ENCODE peak calls at places on chromosomes 5 and 9, in seven cellular contexts. One of them, this sample, is unnamed.

GRCh38 chr5:6430418-6431028 is 18.1 kb upstream of the UBE2QL1 start:
- DNase-seq in mesendoderm: no peak
- DNase-seq in trophoblast cell: no peak
- DNase-seq in H9: no peak
- DNase-seq in H1: no peak
- DNase-seq in IMR-90: no peak
- DNase-seq in neuronal stem cell: no peak
- DNase-seq in this sample: no peak

GRCh38 chr9:135608294-135608998 is 30.9 kb downstream of the GLT6D1 start:
- DNase-seq in IMR-90: no peak
- DNase-seq in H1: no peak
- DNase-seq in H9: no peak
- DNase-seq in neuronal stem cell: no peak
- DNase-seq in mesendoderm: no peak
- DNase-seq in trophoblast cell: no peak
- DNase-seq in this sample: no peak

GRCh38 chr9:5326893-5327548 is 12.7 kb downstream of the RLN1 start:
- DNase-seq in neuronal stem cell: peak
- DNase-seq in mesendoderm: peak
- DNase-seq in trophoblast cell: no peak
- DNase-seq in H1: peak
- DNase-seq in H9: peak
- DNase-seq in IMR-90: peak
- DNase-seq in this sample: peak

GRCh38 chr5:38814879-38815278 is 30.9 kb upstream of the OSMR start:
- DNase-seq in trophoblast cell: no peak
- DNase-seq in H9: no peak
- DNase-seq in IMR-90: no peak
- DNase-seq in neuronal stem cell: no peak
- DNase-seq in mesendoderm: no peak
- DNase-seq in H1: no peak
- DNase-seq in this sample: no peak

GRCh38 chr9:13674926-13675637 is 395.6 kb upstream of the MPDZ start:
- DNase-seq in trophoblast cell: no peak
- DNase-seq in neuronal stem cell: no peak
- DNase-seq in IMR-90: no peak
- DNase-seq in H1: no peak
- DNase-seq in H9: no peak
- DNase-seq in mesendoderm: peak
- DNase-seq in this sample: no peak

GRCh38 chr9:108551030-108551964 is 304.5 kb downstream of the ACTL7B start:
- DNase-seq in neuronal stem cell: no peak
- DNase-seq in IMR-90: peak
- DNase-seq in trophoblast cell: peak
- DNase-seq in H1: no peak
- DNase-seq in H9: no peak
- DNase-seq in mesendoderm: no peak
- DNase-seq in this sample: peak

GRCh38 chr9:22354699-22355384 is 91.8 kb upstream of the DMRTA1 start:
- DNase-seq in neuronal stem cell: no peak
- DNase-seq in trophoblast cell: no peak
- DNase-seq in H1: no peak
- DNase-seq in H9: no peak
- DNase-seq in mesendoderm: no peak
- DNase-seq in IMR-90: no peak
- DNase-seq in this sample: no peak

GRCh38 chr5:167916706-167917105 is 374.7 kb upstream of the WWC1 start:
- DNase-seq in H1: no peak
- DNase-seq in H9: peak
- DNase-seq in neuronal stem cell: no peak
- DNase-seq in trophoblast cell: peak
- DNase-seq in IMR-90: peak
- DNase-seq in mesendoderm: peak
- DNase-seq in this sample: no peak

GRCh38 chr5:79986260-79986659 is 4.8 kb downstream of the MTX3 start:
- DNase-seq in neuronal stem cell: no peak
- DNase-seq in IMR-90: no peak
- DNase-seq in H9: no peak
- DNase-seq in mesendoderm: no peak
- DNase-seq in trophoblast cell: no peak
- DNase-seq in H1: no peak
- DNase-seq in this sample: no peak

GRCh38 chr5:79992891-79993290 is 1.8 kb upstream of the MTX3 start:
- DNase-seq in IMR-90: peak
- DNase-seq in trophoblast cell: no peak
- DNase-seq in H9: no peak
- DNase-seq in neuronal stem cell: no peak
- DNase-seq in H1: no peak
- DNase-seq in mesendoderm: no peak
- DNase-seq in this sample: no peak

GRCh38 chr5:79985288-79985687 is 5.8 kb downstream of the MTX3 start:
- DNase-seq in IMR-90: no peak
- DNase-seq in H1: no peak
- DNase-seq in trophoblast cell: no peak
- DNase-seq in mesendoderm: no peak
- DNase-seq in H9: no peak
- DNase-seq in neuronal stem cell: no peak
- DNase-seq in this sample: no peak

GRCh38 chr5:79990598-79991507 is at the start of gene MTX3:
- DNase-seq in IMR-90: peak
- DNase-seq in trophoblast cell: peak
- DNase-seq in mesendoderm: peak
- DNase-seq in neuronal stem cell: peak
- DNase-seq in H9: peak
- DNase-seq in H1: peak
- DNase-seq in this sample: peak

GRCh38 chr5:79990205-79990597 is 861 bp downstream of the MTX3 start:
- DNase-seq in trophoblast cell: no peak
- DNase-seq in IMR-90: peak
- DNase-seq in H9: no peak
- DNase-seq in H1: no peak
- DNase-seq in mesendoderm: peak
- DNase-seq in neuronal stem cell: no peak
- DNase-seq in this sample: peak
- H3K4me2 ChIP-seq in trophoblast cell: peak
- H3K4me2 ChIP-seq in IMR-90: peak
- H3K4me2 ChIP-seq in H9: peak
- H3K4me2 ChIP-seq in H1: peak
- H3K4me2 ChIP-seq in mesendoderm: peak
- H3K4me2 ChIP-seq in neuronal stem cell: peak
- H3K4me2 ChIP-seq in this sample: peak

GRCh38 chr9:129341197-129341990 is 163.3 kb upstream of the IER5L start:
- DNase-seq in H9: no peak
- DNase-seq in trophoblast cell: no peak
- DNase-seq in neuronal stem cell: no peak
- DNase-seq in IMR-90: no peak
- DNase-seq in mesendoderm: no peak
- DNase-seq in H1: no peak
- DNase-seq in this sample: no peak
- H3K23ac ChIP-seq in H9: no peak
- H3K23ac ChIP-seq in trophoblast cell: no peak
- H3K23ac ChIP-seq in neuronal stem cell: peak
- H3K23ac ChIP-seq in IMR-90: no peak
- H3K23ac ChIP-seq in mesendoderm: no peak
- H3K23ac ChIP-seq in H1: no peak
- H3K23ac ChIP-seq in this sample: no peak

GRCh38 chr9:83622814-83623633 is at the start of gene IDNK:
- DNase-seq in H9: peak
- DNase-seq in H1: peak
- DNase-seq in IMR-90: peak
- DNase-seq in neuronal stem cell: peak
- DNase-seq in trophoblast cell: peak
- DNase-seq in mesendoderm: peak
- DNase-seq in this sample: peak
- H3K4me2 ChIP-seq in H9: peak
- H3K4me2 ChIP-seq in H1: peak
- H3K4me2 ChIP-seq in IMR-90: peak
- H3K4me2 ChIP-seq in neuronal stem cell: peak
- H3K4me2 ChIP-seq in trophoblast cell: peak
- H3K4me2 ChIP-seq in mesendoderm: peak
- H3K4me2 ChIP-seq in this sample: peak

DNA sequence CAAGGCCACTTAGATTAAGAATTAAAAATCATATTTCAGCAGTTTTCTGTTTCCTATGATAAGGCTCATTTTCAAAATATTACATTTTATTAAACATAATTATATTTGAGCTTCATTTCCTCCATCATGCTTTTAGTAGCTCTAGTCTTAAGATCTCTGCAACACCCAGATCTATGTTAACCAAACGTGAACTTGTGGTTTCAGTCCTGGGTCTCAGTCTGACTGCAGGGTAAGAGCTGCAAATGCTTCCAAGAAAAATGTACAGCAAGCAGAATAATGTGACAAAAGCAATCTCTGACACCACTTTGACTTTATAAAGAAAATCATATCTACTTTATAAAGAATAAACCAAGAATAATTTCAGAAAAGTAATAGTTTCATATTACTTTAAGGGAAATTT is 512.4 kb downstream of the SEMA5A start:
- DNase-seq in neuronal stem cell: no peak
- DNase-seq in H1: no peak
- DNase-seq in mesendoderm: no peak
- DNase-seq in H9: no peak
- DNase-seq in trophoblast cell: no peak
- DNase-seq in IMR-90: no peak
- DNase-seq in this sample: no peak
- H3K23ac ChIP-seq in neuronal stem cell: no peak
- H3K23ac ChIP-seq in H1: no peak
- H3K23ac ChIP-seq in mesendoderm: no peak
- H3K23ac ChIP-seq in H9: no peak
- H3K23ac ChIP-seq in trophoblast cell: no peak
- H3K23ac ChIP-seq in IMR-90: no peak
- H3K23ac ChIP-seq in this sample: no peak

GRCh38 chr9:132185164-132186009 is 23.5 kb downstream of the NTNG2 start:
- DNase-seq in neuronal stem cell: no peak
- DNase-seq in mesendoderm: peak
- DNase-seq in H9: peak
- DNase-seq in H1: no peak
- DNase-seq in trophoblast cell: no peak
- DNase-seq in IMR-90: no peak
- DNase-seq in this sample: no peak
- H3K4me2 ChIP-seq in neuronal stem cell: peak
- H3K4me2 ChIP-seq in mesendoderm: no peak
- H3K4me2 ChIP-seq in H9: peak
- H3K4me2 ChIP-seq in H1: peak
- H3K4me2 ChIP-seq in trophoblast cell: no peak
- H3K4me2 ChIP-seq in IMR-90: no peak
- H3K4me2 ChIP-seq in this sample: no peak

DNA sequence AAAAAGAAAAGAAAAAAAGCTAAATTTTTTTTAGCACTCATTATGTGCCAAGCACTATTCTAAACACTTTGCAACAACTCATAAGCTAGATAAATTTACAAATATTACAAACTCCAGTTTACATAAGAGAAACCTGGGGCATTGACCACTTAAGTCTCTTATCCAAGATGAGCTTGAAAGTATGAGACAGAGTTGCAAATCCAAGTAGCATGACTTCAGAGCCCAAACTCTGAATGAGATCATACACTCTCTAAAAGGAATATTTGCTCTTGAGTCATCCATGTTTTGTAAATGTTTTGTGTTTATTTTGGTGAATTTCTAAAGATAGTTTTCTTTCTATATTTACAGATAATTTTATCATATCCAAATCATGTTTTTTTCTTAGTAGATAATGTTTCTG is 4.0 kb upstream of the SHOC1 start:
- DNase-seq in neuronal stem cell: no peak
- DNase-seq in trophoblast cell: no peak
- DNase-seq in H9: no peak
- DNase-seq in IMR-90: peak
- DNase-seq in H1: no peak
- DNase-seq in mesendoderm: no peak
- DNase-seq in this sample: peak
- H3K23ac ChIP-seq in neuronal stem cell: no peak
- H3K23ac ChIP-seq in trophoblast cell: no peak
- H3K23ac ChIP-seq in H9: no peak
- H3K23ac ChIP-seq in IMR-90: no peak
- H3K23ac ChIP-seq in H1: no peak
- H3K23ac ChIP-seq in mesendoderm: no peak
- H3K23ac ChIP-seq in this sample: no peak

This sample was measured in mesenchymal stem cell.